ENCODE peak calls at places on chromosomes 5 and 9, in ten cellular contexts. One of them, this sample, is unnamed.

GRCh38 chr9:134205636-134206316 is 41.4 kb upstream of the RNU6ATAC start:
- DNase-seq in stimulated activated naive CD8-positive, alpha-beta T cell treated with anti-CD3 and anti-CD28 coated beads, Interleukin-15, Interleukin-2, amounts not matched to agents 100 U/mL and 50 U/mL, for 24 hours: no peak
- DNase-seq in hippocampal formation: peak
- DNase-seq in frontal cortex: no peak
- DNase-seq in EL: peak
- DNase-seq in NCI-H2081: peak
- DNase-seq in SHP77: peak
- DNase-seq in SK-MEL-5: peak
- DNase-seq in activated T-helper 9 cell treated with anti-CD3 and anti-CD28 coated beads, Interleukin-2, amount 50 U/mL, for 16 hours: no peak
- DNase-seq in HCEC 1CT: peak
- DNase-seq in this sample: peak

GRCh38 chr9:2299156-2299842 is 284.2 kb downstream of the SMARCA2 start:
- DNase-seq in frontal cortex: no peak
- DNase-seq in SHP77: peak
- DNase-seq in activated T-helper 9 cell treated with anti-CD3 and anti-CD28 coated beads, Interleukin-2, amount 50 U/mL, for 16 hours: no peak
- DNase-seq in HCEC 1CT: no peak
- DNase-seq in NCI-H2081: peak
- DNase-seq in hippocampal formation: no peak
- DNase-seq in stimulated activated naive CD8-positive, alpha-beta T cell treated with anti-CD3 and anti-CD28 coated beads, Interleukin-15, Interleukin-2, amounts not matched to agents 100 U/mL and 50 U/mL, for 24 hours: no peak
- DNase-seq in SK-MEL-5: no peak
- DNase-seq in EL: no peak
- DNase-seq in this sample: peak

GRCh38 chr9:138020120-138020794 is 142.7 kb downstream of the CACNA1B start:
- DNase-seq in frontal cortex: no peak
- DNase-seq in NCI-H2081: peak
- DNase-seq in SK-MEL-5: no peak
- DNase-seq in HCEC 1CT: no peak
- DNase-seq in hippocampal formation: no peak
- DNase-seq in SHP77: no peak
- DNase-seq in activated T-helper 9 cell treated with anti-CD3 and anti-CD28 coated beads, Interleukin-2, amount 50 U/mL, for 16 hours: no peak
- DNase-seq in stimulated activated naive CD8-positive, alpha-beta T cell treated with anti-CD3 and anti-CD28 coated beads, Interleukin-15, Interleukin-2, amounts not matched to agents 100 U/mL and 50 U/mL, for 24 hours: no peak
- DNase-seq in EL: no peak
- DNase-seq in this sample: no peak

GRCh38 chr5:124963236-124963929 is 216.9 kb upstream of the ZNF608 start:
- DNase-seq in HCEC 1CT: peak
- DNase-seq in SHP77: no peak
- DNase-seq in activated T-helper 9 cell treated with anti-CD3 and anti-CD28 coated beads, Interleukin-2, amount 50 U/mL, for 16 hours: no peak
- DNase-seq in hippocampal formation: no peak
- DNase-seq in NCI-H2081: no peak
- DNase-seq in frontal cortex: no peak
- DNase-seq in EL: peak
- DNase-seq in stimulated activated naive CD8-positive, alpha-beta T cell treated with anti-CD3 and anti-CD28 coated beads, Interleukin-15, Interleukin-2, amounts not matched to agents 100 U/mL and 50 U/mL, for 24 hours: no peak
- DNase-seq in SK-MEL-5: peak
- DNase-seq in this sample: no peak

GRCh38 chr5:134125195-134126015 is 10.9 kb downstream of the TCF7 start:
- DNase-seq in SK-MEL-5: no peak
- DNase-seq in HCEC 1CT: peak
- DNase-seq in NCI-H2081: peak
- DNase-seq in EL: peak
- DNase-seq in hippocampal formation: no peak
- DNase-seq in stimulated activated naive CD8-positive, alpha-beta T cell treated with anti-CD3 and anti-CD28 coated beads, Interleukin-15, Interleukin-2, amounts not matched to agents 100 U/mL and 50 U/mL, for 24 hours: peak
- DNase-seq in frontal cortex: no peak
- DNase-seq in SHP77: no peak
- DNase-seq in activated T-helper 9 cell treated with anti-CD3 and anti-CD28 coated beads, Interleukin-2, amount 50 U/mL, for 16 hours: no peak
- DNase-seq in this sample: peak

GRCh38 chr5:91382530-91383026 is 539 bp downstream of the ARRDC3 start:
- DNase-seq in stimulated activated naive CD8-positive, alpha-beta T cell treated with anti-CD3 and anti-CD28 coated beads, Interleukin-15, Interleukin-2, amounts not matched to agents 100 U/mL and 50 U/mL, for 24 hours: peak
- DNase-seq in HCEC 1CT: peak
- DNase-seq in SK-MEL-5: peak
- DNase-seq in NCI-H2081: peak
- DNase-seq in hippocampal formation: no peak
- DNase-seq in SHP77: no peak
- DNase-seq in EL: peak
- DNase-seq in frontal cortex: no peak
- DNase-seq in activated T-helper 9 cell treated with anti-CD3 and anti-CD28 coated beads, Interleukin-2, amount 50 U/mL, for 16 hours: peak
- DNase-seq in this sample: peak

GRCh38 chr9:14111670-14112069 is 202.3 kb downstream of the NFIB start:
- DNase-seq in hippocampal formation: no peak
- DNase-seq in activated T-helper 9 cell treated with anti-CD3 and anti-CD28 coated beads, Interleukin-2, amount 50 U/mL, for 16 hours: no peak
- DNase-seq in stimulated activated naive CD8-positive, alpha-beta T cell treated with anti-CD3 and anti-CD28 coated beads, Interleukin-15, Interleukin-2, amounts not matched to agents 100 U/mL and 50 U/mL, for 24 hours: no peak
- DNase-seq in frontal cortex: no peak
- DNase-seq in SHP77: no peak
- DNase-seq in NCI-H2081: no peak
- DNase-seq in EL: no peak
- DNase-seq in SK-MEL-5: no peak
- DNase-seq in HCEC 1CT: no peak
- DNase-seq in this sample: no peak

GRCh38 chr9:78118742-78119473 is 87.3 kb upstream of the GNAQ start:
- DNase-seq in frontal cortex: no peak
- DNase-seq in NCI-H2081: no peak
- DNase-seq in HCEC 1CT: peak
- DNase-seq in SHP77: no peak
- DNase-seq in hippocampal formation: no peak
- DNase-seq in SK-MEL-5: no peak
- DNase-seq in stimulated activated naive CD8-positive, alpha-beta T cell treated with anti-CD3 and anti-CD28 coated beads, Interleukin-15, Interleukin-2, amounts not matched to agents 100 U/mL and 50 U/mL, for 24 hours: no peak
- DNase-seq in activated T-helper 9 cell treated with anti-CD3 and anti-CD28 coated beads, Interleukin-2, amount 50 U/mL, for 16 hours: no peak
- DNase-seq in EL: peak
- DNase-seq in this sample: peak

GRCh38 chr9:20209421-20210340 is 412.6 kb downstream of the MLLT3 start:
- DNase-seq in SHP77: no peak
- DNase-seq in stimulated activated naive CD8-positive, alpha-beta T cell treated with anti-CD3 and anti-CD28 coated beads, Interleukin-15, Interleukin-2, amounts not matched to agents 100 U/mL and 50 U/mL, for 24 hours: peak
- DNase-seq in hippocampal formation: no peak
- DNase-seq in frontal cortex: no peak
- DNase-seq in NCI-H2081: no peak
- DNase-seq in SK-MEL-5: no peak
- DNase-seq in activated T-helper 9 cell treated with anti-CD3 and anti-CD28 coated beads, Interleukin-2, amount 50 U/mL, for 16 hours: peak
- DNase-seq in EL: no peak
- DNase-seq in HCEC 1CT: no peak
- DNase-seq in this sample: no peak

GRCh38 chr5:148482697-148483462 is 99.1 kb downstream of the FBXO38 start:
- DNase-seq in NCI-H2081: no peak
- DNase-seq in HCEC 1CT: peak
- DNase-seq in hippocampal formation: no peak
- DNase-seq in SK-MEL-5: peak
- DNase-seq in stimulated activated naive CD8-positive, alpha-beta T cell treated with anti-CD3 and anti-CD28 coated beads, Interleukin-15, Interleukin-2, amounts not matched to agents 100 U/mL and 50 U/mL, for 24 hours: peak
- DNase-seq in activated T-helper 9 cell treated with anti-CD3 and anti-CD28 coated beads, Interleukin-2, amount 50 U/mL, for 16 hours: peak
- DNase-seq in frontal cortex: no peak
- DNase-seq in SHP77: no peak
- DNase-seq in EL: peak
- DNase-seq in this sample: peak

GRCh38 chr5:179154991-179155955 is 95.1 kb downstream of the ZNF354C start:
- DNase-seq in EL: no peak
- DNase-seq in hippocampal formation: no peak
- DNase-seq in frontal cortex: no peak
- DNase-seq in HCEC 1CT: no peak
- DNase-seq in NCI-H2081: no peak
- DNase-seq in activated T-helper 9 cell treated with anti-CD3 and anti-CD28 coated beads, Interleukin-2, amount 50 U/mL, for 16 hours: no peak
- DNase-seq in SHP77: peak
- DNase-seq in SK-MEL-5: peak
- DNase-seq in stimulated activated naive CD8-positive, alpha-beta T cell treated with anti-CD3 and anti-CD28 coated beads, Interleukin-15, Interleukin-2, amounts not matched to agents 100 U/mL and 50 U/mL, for 24 hours: no peak
- DNase-seq in this sample: no peak

GRCh38 chr5:76709762-76710161 is 6.2 kb upstream of the F2R start:
- DNase-seq in hippocampal formation: no peak
- DNase-seq in SK-MEL-5: no peak
- DNase-seq in SHP77: no peak
- DNase-seq in stimulated activated naive CD8-positive, alpha-beta T cell treated with anti-CD3 and anti-CD28 coated beads, Interleukin-15, Interleukin-2, amounts not matched to agents 100 U/mL and 50 U/mL, for 24 hours: no peak
- DNase-seq in EL: peak
- DNase-seq in HCEC 1CT: peak
- DNase-seq in NCI-H2081: no peak
- DNase-seq in frontal cortex: no peak
- DNase-seq in activated T-helper 9 cell treated with anti-CD3 and anti-CD28 coated beads, Interleukin-2, amount 50 U/mL, for 16 hours: no peak
- DNase-seq in this sample: peak

GRCh38 chr9:94157408-94157801 is 73.1 kb downstream of the PTPDC1 start:
- DNase-seq in activated T-helper 9 cell treated with anti-CD3 and anti-CD28 coated beads, Interleukin-2, amount 50 U/mL, for 16 hours: no peak
- DNase-seq in NCI-H2081: peak
- DNase-seq in SK-MEL-5: no peak
- DNase-seq in EL: no peak
- DNase-seq in HCEC 1CT: no peak
- DNase-seq in hippocampal formation: no peak
- DNase-seq in SHP77: no peak
- DNase-seq in frontal cortex: no peak
- DNase-seq in stimulated activated naive CD8-positive, alpha-beta T cell treated with anti-CD3 and anti-CD28 coated beads, Interleukin-15, Interleukin-2, amounts not matched to agents 100 U/mL and 50 U/mL, for 24 hours: no peak
- DNase-seq in this sample: no peak

GRCh38 chr5:118009761-118010297 is 978.5 kb downstream of the DTWD2 start:
- DNase-seq in SHP77: no peak
- DNase-seq in activated T-helper 9 cell treated with anti-CD3 and anti-CD28 coated beads, Interleukin-2, amount 50 U/mL, for 16 hours: no peak
- DNase-seq in HCEC 1CT: no peak
- DNase-seq in SK-MEL-5: no peak
- DNase-seq in NCI-H2081: no peak
- DNase-seq in frontal cortex: no peak
- DNase-seq in stimulated activated naive CD8-positive, alpha-beta T cell treated with anti-CD3 and anti-CD28 coated beads, Interleukin-15, Interleukin-2, amounts not matched to agents 100 U/mL and 50 U/mL, for 24 hours: no peak
- DNase-seq in hippocampal formation: no peak
- DNase-seq in EL: no peak
- DNase-seq in this sample: no peak

GRCh38 chr5:123976393-123977029 is 464.5 kb downstream of the CSNK1G3 start:
- DNase-seq in EL: no peak
- DNase-seq in frontal cortex: no peak
- DNase-seq in SK-MEL-5: no peak
- DNase-seq in stimulated activated naive CD8-positive, alpha-beta T cell treated with anti-CD3 and anti-CD28 coated beads, Interleukin-15, Interleukin-2, amounts not matched to agents 100 U/mL and 50 U/mL, for 24 hours: no peak
- DNase-seq in activated T-helper 9 cell treated with anti-CD3 and anti-CD28 coated beads, Interleukin-2, amount 50 U/mL, for 16 hours: no peak
- DNase-seq in NCI-H2081: no peak
- DNase-seq in hippocampal formation: no peak
- DNase-seq in HCEC 1CT: no peak
- DNase-seq in SHP77: no peak
- DNase-seq in this sample: no peak

GRCh38 chr5:137142371-137143243 is 356.5 kb downstream of the SPOCK1 start:
- DNase-seq in frontal cortex: no peak
- DNase-seq in hippocampal formation: no peak
- DNase-seq in stimulated activated naive CD8-positive, alpha-beta T cell treated with anti-CD3 and anti-CD28 coated beads, Interleukin-15, Interleukin-2, amounts not matched to agents 100 U/mL and 50 U/mL, for 24 hours: no peak
- DNase-seq in SK-MEL-5: peak
- DNase-seq in activated T-helper 9 cell treated with anti-CD3 and anti-CD28 coated beads, Interleukin-2, amount 50 U/mL, for 16 hours: no peak
- DNase-seq in SHP77: no peak
- DNase-seq in HCEC 1CT: peak
- DNase-seq in EL: peak
- DNase-seq in NCI-H2081: no peak
- DNase-seq in this sample: peak

GRCh38 chr5:81549123-81549522 is 155.2 kb upstream of the ACOT12 start:
- DNase-seq in SK-MEL-5: no peak
- DNase-seq in EL: no peak
- DNase-seq in frontal cortex: no peak
- DNase-seq in SHP77: no peak
- DNase-seq in activated T-helper 9 cell treated with anti-CD3 and anti-CD28 coated beads, Interleukin-2, amount 50 U/mL, for 16 hours: no peak
- DNase-seq in hippocampal formation: no peak
- DNase-seq in NCI-H2081: no peak
- DNase-seq in stimulated activated naive CD8-positive, alpha-beta T cell treated with anti-CD3 and anti-CD28 coated beads, Interleukin-15, Interleukin-2, amounts not matched to agents 100 U/mL and 50 U/mL, for 24 hours: no peak
- DNase-seq in HCEC 1CT: no peak
- DNase-seq in this sample: no peak

GRCh38 chr9:112299514-112299913 is 33.9 kb downstream of the PTBP3 start:
- DNase-seq in SK-MEL-5: peak
- DNase-seq in activated T-helper 9 cell treated with anti-CD3 and anti-CD28 coated beads, Interleukin-2, amount 50 U/mL, for 16 hours: no peak
- DNase-seq in stimulated activated naive CD8-positive, alpha-beta T cell treated with anti-CD3 and anti-CD28 coated beads, Interleukin-15, Interleukin-2, amounts not matched to agents 100 U/mL and 50 U/mL, for 24 hours: no peak
- DNase-seq in hippocampal formation: no peak
- DNase-seq in NCI-H2081: no peak
- DNase-seq in EL: peak
- DNase-seq in frontal cortex: no peak
- DNase-seq in HCEC 1CT: peak
- DNase-seq in SHP77: no peak
- DNase-seq in this sample: peak

GRCh38 chr5:17312358-17312757 is 94.9 kb downstream of the BASP1 start:
- DNase-seq in activated T-helper 9 cell treated with anti-CD3 and anti-CD28 coated beads, Interleukin-2, amount 50 U/mL, for 16 hours: no peak
- DNase-seq in hippocampal formation: no peak
- DNase-seq in stimulated activated naive CD8-positive, alpha-beta T cell treated with anti-CD3 and anti-CD28 coated beads, Interleukin-15, Interleukin-2, amounts not matched to agents 100 U/mL and 50 U/mL, for 24 hours: no peak
- DNase-seq in SK-MEL-5: no peak
- DNase-seq in SHP77: no peak
- DNase-seq in frontal cortex: no peak
- DNase-seq in HCEC 1CT: no peak
- DNase-seq in EL: no peak
- DNase-seq in NCI-H2081: no peak
- DNase-seq in this sample: no peak

GRCh38 chr9:128593856-128594255 is 41.5 kb downstream of the SPTAN1 start:
- DNase-seq in activated T-helper 9 cell treated with anti-CD3 and anti-CD28 coated beads, Interleukin-2, amount 50 U/mL, for 16 hours: no peak
- DNase-seq in SK-MEL-5: no peak
- DNase-seq in hippocampal formation: no peak
- DNase-seq in NCI-H2081: no peak
- DNase-seq in frontal cortex: no peak
- DNase-seq in HCEC 1CT: no peak
- DNase-seq in EL: no peak
- DNase-seq in stimulated activated naive CD8-positive, alpha-beta T cell treated with anti-CD3 and anti-CD28 coated beads, Interleukin-15, Interleukin-2, amounts not matched to agents 100 U/mL and 50 U/mL, for 24 hours: no peak
- DNase-seq in SHP77: no peak
- DNase-seq in this sample: no peak

GRCh38 chr5:116441223-116441622 is 133.4 kb downstream of the SEMA6A start:
- DNase-seq in SHP77: no peak
- DNase-seq in HCEC 1CT: no peak
- DNase-seq in stimulated activated naive CD8-positive, alpha-beta T cell treated with anti-CD3 and anti-CD28 coated beads, Interleukin-15, Interleukin-2, amounts not matched to agents 100 U/mL and 50 U/mL, for 24 hours: no peak
- DNase-seq in frontal cortex: no peak
- DNase-seq in hippocampal formation: no peak
- DNase-seq in SK-MEL-5: no peak
- DNase-seq in EL: no peak
- DNase-seq in NCI-H2081: peak
- DNase-seq in activated T-helper 9 cell treated with anti-CD3 and anti-CD28 coated beads, Interleukin-2, amount 50 U/mL, for 16 hours: no peak
- DNase-seq in this sample: no peak

GRCh38 chr9:134500931-134501265 is 140.7 kb upstream of the COL5A1 start:
- DNase-seq in hippocampal formation: no peak
- DNase-seq in NCI-H2081: no peak
- DNase-seq in HCEC 1CT: no peak
- DNase-seq in activated T-helper 9 cell treated with anti-CD3 and anti-CD28 coated beads, Interleukin-2, amount 50 U/mL, for 16 hours: no peak
- DNase-seq in stimulated activated naive CD8-positive, alpha-beta T cell treated with anti-CD3 and anti-CD28 coated beads, Interleukin-15, Interleukin-2, amounts not matched to agents 100 U/mL and 50 U/mL, for 24 hours: no peak
- DNase-seq in SHP77: no peak
- DNase-seq in SK-MEL-5: no peak
- DNase-seq in EL: no peak
- DNase-seq in frontal cortex: no peak
- DNase-seq in this sample: no peak

GRCh38 chr5:53594419-53594818 is 34.0 kb downstream of the NDUFS4 start:
- DNase-seq in SK-MEL-5: no peak
- DNase-seq in frontal cortex: no peak
- DNase-seq in activated T-helper 9 cell treated with anti-CD3 and anti-CD28 coated beads, Interleukin-2, amount 50 U/mL, for 16 hours: no peak
- DNase-seq in HCEC 1CT: no peak
- DNase-seq in hippocampal formation: no peak
- DNase-seq in NCI-H2081: no peak
- DNase-seq in EL: no peak
- DNase-seq in stimulated activated naive CD8-positive, alpha-beta T cell treated with anti-CD3 and anti-CD28 coated beads, Interleukin-15, Interleukin-2, amounts not matched to agents 100 U/mL and 50 U/mL, for 24 hours: no peak
- DNase-seq in SHP77: no peak
- DNase-seq in this sample: no peak

GRCh38 chr5:103849934-103850333 is 287.3 kb upstream of the NUDT12 start:
- DNase-seq in frontal cortex: no peak
- DNase-seq in SHP77: no peak
- DNase-seq in EL: peak
- DNase-seq in SK-MEL-5: no peak
- DNase-seq in NCI-H2081: no peak
- DNase-seq in stimulated activated naive CD8-positive, alpha-beta T cell treated with anti-CD3 and anti-CD28 coated beads, Interleukin-15, Interleukin-2, amounts not matched to agents 100 U/mL and 50 U/mL, for 24 hours: no peak
- DNase-seq in HCEC 1CT: peak
- DNase-seq in activated T-helper 9 cell treated with anti-CD3 and anti-CD28 coated beads, Interleukin-2, amount 50 U/mL, for 16 hours: no peak
- DNase-seq in hippocampal formation: no peak
- DNase-seq in this sample: peak

GRCh38 chr5:106862450-106863193 is 808.1 kb downstream of the EFNA5 start:
- DNase-seq in stimulated activated naive CD8-positive, alpha-beta T cell treated with anti-CD3 and anti-CD28 coated beads, Interleukin-15, Interleukin-2, amounts not matched to agents 100 U/mL and 50 U/mL, for 24 hours: no peak
- DNase-seq in NCI-H2081: no peak
- DNase-seq in SK-MEL-5: no peak
- DNase-seq in HCEC 1CT: peak
- DNase-seq in hippocampal formation: no peak
- DNase-seq in activated T-helper 9 cell treated with anti-CD3 and anti-CD28 coated beads, Interleukin-2, amount 50 U/mL, for 16 hours: no peak
- DNase-seq in frontal cortex: no peak
- DNase-seq in EL: no peak
- DNase-seq in SHP77: peak
- DNase-seq in this sample: no peak

GRCh38 chr9:98707158-98708102 is 1.3 kb downstream of the GABBR2 start:
- DNase-seq in activated T-helper 9 cell treated with anti-CD3 and anti-CD28 coated beads, Interleukin-2, amount 50 U/mL, for 16 hours: no peak
- DNase-seq in NCI-H2081: peak
- DNase-seq in SHP77: peak
- DNase-seq in stimulated activated naive CD8-positive, alpha-beta T cell treated with anti-CD3 and anti-CD28 coated beads, Interleukin-15, Interleukin-2, amounts not matched to agents 100 U/mL and 50 U/mL, for 24 hours: peak
- DNase-seq in SK-MEL-5: peak
- DNase-seq in hippocampal formation: peak
- DNase-seq in HCEC 1CT: peak
- DNase-seq in EL: peak
- DNase-seq in frontal cortex: peak
- DNase-seq in this sample: peak

GRCh38 chr9:114488398-114489129 is 16.7 kb downstream of the WHRN start:
- DNase-seq in SK-MEL-5: no peak
- DNase-seq in stimulated activated naive CD8-positive, alpha-beta T cell treated with anti-CD3 and anti-CD28 coated beads, Interleukin-15, Interleukin-2, amounts not matched to agents 100 U/mL and 50 U/mL, for 24 hours: no peak
- DNase-seq in activated T-helper 9 cell treated with anti-CD3 and anti-CD28 coated beads, Interleukin-2, amount 50 U/mL, for 16 hours: no peak
- DNase-seq in SHP77: no peak
- DNase-seq in frontal cortex: no peak
- DNase-seq in hippocampal formation: no peak
- DNase-seq in HCEC 1CT: no peak
- DNase-seq in EL: no peak
- DNase-seq in NCI-H2081: no peak
- DNase-seq in this sample: no peak

GRCh38 chr9:121776739-121777637 is 125.6 kb downstream of the DAB2IP start:
- DNase-seq in SK-MEL-5: no peak
- DNase-seq in EL: no peak
- DNase-seq in SHP77: no peak
- DNase-seq in stimulated activated naive CD8-positive, alpha-beta T cell treated with anti-CD3 and anti-CD28 coated beads, Interleukin-15, Interleukin-2, amounts not matched to agents 100 U/mL and 50 U/mL, for 24 hours: no peak
- DNase-seq in NCI-H2081: no peak
- DNase-seq in HCEC 1CT: no peak
- DNase-seq in frontal cortex: no peak
- DNase-seq in activated T-helper 9 cell treated with anti-CD3 and anti-CD28 coated beads, Interleukin-2, amount 50 U/mL, for 16 hours: no peak
- DNase-seq in hippocampal formation: no peak
- DNase-seq in this sample: no peak

This sample was measured in kidney tubule cell.